ENCODE peak calls at places on chromosomes 7 and 10, in five cellular contexts. N, W, J, K and I are unnamed samples.

GRCh38 chr10:42646692-42647640 is 8.6 kb upstream of the ZNF33B start:
- DNase-seq in K (no peak), W (no peak), N (no peak), J (no peak), I (no peak)

GRCh38 chr10:111084346-111085255 is 7.8 kb downstream of the ADRA2A start:
- DNase-seq in J (peak), W (no peak), K (peak), N (no peak), I (no peak)

GRCh38 chr10:133343557-133343956 is 3.6 kb upstream of the PRAP1 start:
- DNase-seq in K (no peak), N (no peak), W (no peak), J (no peak), I (no peak)

GRCh38 chr7:55181774-55182173 is 163.0 kb downstream of the EGFR start:
- DNase-seq in N (no peak), J (no peak), K (no peak), W (no peak), I (no peak)

GRCh38 chr7:30162622-30163124 is 27.9 kb downstream of the MTURN start:
- DNase-seq in K (peak), J (no peak), N (no peak), W (no peak), I (no peak)

GRCh38 chr10:132464256-132465192 is 67.5 kb downstream of the PWWP2B start:
- DNase-seq in N (no peak), J (peak), W (no peak), K (no peak), I (peak)

GRCh38 chr10:63115732-63116383 is 17.3 kb upstream of the NRBF2 start:
- DNase-seq in W (peak), K (peak), J (peak), N (no peak), I (peak)

GRCh38 chr7:80385512-80385911 is 126.4 kb downstream of the GNAT3 start:
- DNase-seq in K (no peak), N (no peak), J (no peak), W (no peak), I (no peak)

GRCh38 chr10:71423936-71424335 is 27.2 kb downstream of the CDH23 start:
- DNase-seq in K (no peak), J (no peak), W (no peak), N (no peak), I (peak)

GRCh38 chr7:47576031-47576908 is 5.6 kb downstream of the TNS3 start:
- DNase-seq in N (no peak), J (no peak), W (no peak), K (peak), I (no peak)

GRCh38 chr7:124072603-124073324 is 39.9 kb upstream of the TMEM229A start:
- DNase-seq in W (peak), N (no peak), J (peak), K (peak), I (no peak)

GRCh38 chr10:21499910-21500577 is 25.4 kb downstream of the SKIDA1 start:
- DNase-seq in J (no peak), K (no peak), N (peak), W (no peak), I (no peak)

GRCh38 chr10:131698986-131699385 is 201.8 kb upstream of the PPP2R2D start:
- DNase-seq in N (no peak), J (no peak), W (no peak), K (no peak), I (peak)

GRCh38 chr7:73978681-73979563 is 49.1 kb upstream of the ELN start:
- DNase-seq in J (no peak), N (peak), K (peak), W (no peak), I (peak)

GRCh38 chr7:4013793-4014192 is 668.3 kb upstream of the FOXK1 start:
- DNase-seq in N (no peak), K (no peak), W (no peak), J (no peak), I (no peak)

GRCh38 chr10:69961168-69961863 is 91.3 kb upstream of the MACROH2A2 start:
- DNase-seq in J (no peak), K (peak), W (no peak), N (peak), I (no peak)

GRCh38 chr7:136957391-136957790 is 88.9 kb downstream of the CHRM2 start:
- DNase-seq in K (peak), N (no peak), W (no peak), J (no peak), I (no peak)

GRCh38 chr10:103763374-103764202 is 91.8 kb downstream of the SH3PXD2A start:
- DNase-seq in J (no peak), W (no peak), N (no peak), K (peak), I (no peak)